ENCODE peak calls at places on chromosomes 6 and 20, in seven cellular contexts. G is spleen, A is IMR-90, O is tibial artery, J is breast epithelium, Z is ovary, F is body of pancreas. P is an unnamed sample. For H3K4me1 and H3K9me3, the result is how much of the 10 kb centered on the place peaks cover.

GRCh38 chr20:25283221-25283951 is 35.5 kb downstream of the PYGB start:
- DNase-seq in O (peak), A (no peak), J (peak), Z (peak), G (peak), F (peak), P (peak)

GRCh38 chr6:43936476-43936875 is 166.5 kb downstream of the VEGFA start:
- DNase-seq in G (peak), J (no peak), F (no peak), Z (no peak), O (peak), A (no peak), P (peak)

GRCh38 chr20:22341508-22341907 is 242.9 kb downstream of the FOXA2 start:
- DNase-seq in Z (no peak), J (no peak), A (no peak), O (no peak), G (no peak), F (no peak), P (no peak)

GRCh38 chr6:3895303-3895635 is 46.1 kb downstream of the FAM50B start:
- DNase-seq in F (no peak), J (no peak), O (no peak), G (no peak), Z (no peak), A (no peak), P (no peak)

GRCh38 chr6:13146429-13146828 is 181.9 kb downstream of the TBC1D7 start:
- DNase-seq in Z (no peak), F (peak), O (no peak), A (no peak), G (no peak), J (no peak), P (no peak)

GRCh38 chr6:104789770-104790190 is 69.9 kb downstream of the HACE1 start:
- DNase-seq in J (no peak), G (no peak), Z (no peak), F (no peak), A (peak), O (no peak), P (no peak)

GRCh38 chr6:88492824-88493223 is 326.7 kb upstream of the CNR1 start:
- DNase-seq in A (peak), G (no peak), O (no peak), F (no peak), J (no peak), Z (no peak), P (no peak)

GRCh38 chr6:114100421-114100820 is 129.5 kb upstream of the HDAC2 start:
- DNase-seq in F (no peak), A (peak), J (no peak), O (no peak), Z (no peak), G (no peak), P (no peak)

GRCh38 chr20:37567331-37567665 is 39.6 kb upstream of the BLCAP start:
- DNase-seq in O (peak), F (no peak), Z (no peak), A (no peak), J (no peak), G (no peak), P (no peak)

GRCh38 chr20:57629976-57630525 is 9.8 kb upstream of the ZBP1 start:
- DNase-seq in J (no peak), G (peak), O (no peak), Z (no peak), A (no peak), F (no peak), P (no peak)

GRCh38 chr20:46512943-46513844 is at the start of gene ZNF334:
- DNase-seq in O (peak), F (peak), A (peak), G (peak), Z (peak), J (peak), P (peak)

GRCh38 chr20:43762911-43763310 is 36.1 kb upstream of the GTSF1L start:
- DNase-seq in A (no peak), O (no peak), Z (no peak), F (no peak), G (no peak), J (no peak), P (no peak)

GRCh38 chr6:32133786-32134185 is 3.7 kb upstream of the FKBPL start:
- DNase-seq in J (no peak), O (no peak), F (no peak), Z (no peak), A (peak), G (no peak), P (no peak)

GRCh38 chr6:119986934-119987549 is 637.5 kb upstream of the MAN1A1 start:
- DNase-seq in A (no peak), J (no peak), O (no peak), F (no peak), G (peak), Z (no peak), P (no peak)

GRCh38 chr6:144033816-144034540 is 25.9 kb upstream of the PLAGL1 start:
- DNase-seq in Z (no peak), A (peak), O (no peak), J (no peak), G (no peak), F (no peak), P (no peak)

GRCh38 chr6:44229376-44230033 is 6.1 kb downstream of the SLC29A1 start:
- DNase-seq in Z (no peak), O (no peak), J (no peak), F (no peak), G (no peak), A (no peak), P (peak)

GRCh38 chr6:109117346-109118035 is 22.2 kb downstream of the CEP57L1 start:
- DNase-seq in J (no peak), F (no peak), G (no peak), A (no peak), Z (no peak), O (no peak), P (no peak)

GRCh38 chr6:107648983-107649382 is 159.1 kb downstream of the SOBP start:
- DNase-seq in G (no peak), F (no peak), J (no peak), A (no peak), O (no peak), Z (no peak), P (no peak)

GRCh38 chr6:100176321-100176950 is 182.4 kb upstream of the MCHR2 start:
- DNase-seq in F (peak), Z (no peak), A (peak), O (no peak), G (no peak), J (no peak), P (no peak)

GRCh38 chr6:159762681-159763293 is 942 bp downstream of the ACAT2 start:
- DNase-seq in O (peak), J (no peak), F (peak), A (no peak), Z (peak), G (no peak), P (peak)

GRCh38 chr20:5991623-5992441 is 41.4 kb downstream of the MCM8 start:
- DNase-seq in O (no peak), G (no peak), A (peak), Z (no peak), F (no peak), J (no peak), P (no peak)

GRCh38 chr6:42762338-42762929 is 16.5 kb upstream of the TBCC start:
- DNase-seq in O (no peak), A (no peak), Z (no peak), G (no peak), F (no peak), J (no peak), P (no peak)

GRCh38 chr20:50728981-50729874 is 2.2 kb upstream of the PARD6B start:
- DNase-seq in O (peak), A (no peak), F (peak), J (peak), Z (peak), G (no peak), P (no peak)

GRCh38 chr6:143792402-143793339 is 50.5 kb upstream of the LTV1 start:
- DNase-seq in O (no peak), F (no peak), A (no peak), J (no peak), G (no peak), Z (no peak), P (no peak)

GRCh38 chr6:4296552-4296951 is 161.2 kb upstream of the ECI2 start:
- DNase-seq in O (no peak), G (no peak), A (no peak), Z (no peak), F (no peak), J (no peak), P (no peak)

GRCh38 chr20:52410182-52410647 is 218.6 kb upstream of the ZFP64 start:
- DNase-seq in O (no peak), A (peak), G (no peak), F (peak), Z (no peak), J (no peak), P (no peak)

GRCh38 chr6:30590509-30590908 is 19.3 kb downstream of the ABCF1 start:
- DNase-seq in A (no peak), Z (no peak), F (no peak), G (no peak), O (no peak), J (no peak), P (no peak)

GRCh38 chr20:57467742-57468141 is 57.2 kb downstream of the CTCFL start:
- DNase-seq in Z (no peak), A (no peak), O (no peak), J (no peak), G (peak), F (no peak), P (peak)

GRCh38 chr20:63533871-63534393 is 3.2 kb downstream of the PTK6 start:
- DNase-seq in G (peak), O (no peak), Z (no peak), F (peak), A (no peak), J (no peak), P (no peak)
- H3K4me1 ChIP-seq in G (under half), O (under half), Z (under half), F (under half), A (under half), J (under half), P (under half)

DNA sequence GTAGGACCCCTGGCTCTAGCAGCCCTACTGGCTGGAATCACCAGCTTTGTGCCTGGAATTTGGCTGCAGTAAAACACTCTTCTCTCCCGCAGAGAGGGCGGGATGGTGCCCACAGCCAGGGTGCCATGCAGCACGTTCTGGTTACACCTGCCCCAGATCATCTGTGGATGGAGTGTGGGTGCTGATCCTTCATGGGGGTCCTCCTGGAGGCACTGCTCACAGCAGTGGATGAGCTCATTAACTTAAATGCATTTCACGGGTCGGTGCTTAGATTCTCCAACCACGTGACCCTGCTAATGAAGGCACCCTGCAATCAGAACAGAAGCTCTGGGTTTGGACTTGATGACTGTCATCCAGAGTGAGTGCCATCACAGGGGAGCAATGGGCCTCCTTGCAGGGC is 138.6 kb upstream of the AFDN start:
- DNase-seq in O (no peak), F (no peak), Z (no peak), G (peak), A (no peak), J (no peak), P (peak)
- H3K9me3 ChIP-seq in O (under half), F (under half), Z (under half), G (under half), A (under half), J (under half), P (under half)

GRCh38 chr20:47784256-47784598 is 1.1 kb downstream of the SULF2 start:
- DNase-seq in F (no peak), G (no peak), A (no peak), Z (no peak), J (no peak), O (no peak), P (no peak)

GRCh38 chr20:47785900-47786762 is 850 bp upstream of the SULF2 start:
- DNase-seq in Z (peak), O (peak), J (peak), G (no peak), A (peak), F (peak), P (peak)

GRCh38 chr20:47782920-47783552 is 2.2 kb downstream of the SULF2 start:
- DNase-seq in O (no peak), Z (no peak), A (no peak), F (no peak), G (no peak), J (no peak), P (no peak)

GRCh38 chr20:47785321-47785899 is at the start of gene SULF2:
- DNase-seq in O (peak), A (no peak), Z (peak), J (no peak), G (no peak), F (no peak), P (no peak)

GRCh38 chr20:47784599-47785320 is 521 bp downstream of the SULF2 start:
- DNase-seq in O (no peak), A (peak), Z (peak), J (no peak), G (peak), F (no peak), P (no peak)
- TF ChIP-seq CTCF in O (peak), A (no peak), Z (peak), J (peak), G (no peak), F (no peak), P (peak)

DNA sequence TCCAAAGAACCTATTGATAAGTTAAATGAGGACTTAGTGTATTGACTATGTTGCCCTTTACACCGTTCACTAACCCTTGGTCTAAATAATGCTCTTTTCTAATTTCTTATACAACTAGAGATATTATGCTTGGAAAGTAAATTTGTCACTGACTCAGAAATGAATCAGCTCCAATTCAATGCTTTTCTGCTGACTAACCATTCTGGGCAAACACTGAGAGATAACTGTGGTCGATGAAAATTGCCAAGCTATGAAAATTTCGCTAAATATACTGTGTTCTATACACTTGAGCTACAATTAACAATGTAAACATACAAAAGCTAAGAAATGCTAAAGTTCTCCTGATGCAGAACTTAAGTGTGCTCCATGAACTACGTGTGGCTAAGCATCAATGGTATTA is 23.1 kb upstream of the FBXO9 start:
- DNase-seq in J (no peak), A (peak), F (no peak), Z (no peak), O (no peak), G (no peak), P (no peak)
- H3K4me1 ChIP-seq in J (under half), A (under half), F (under half), Z (under half), O (under half), G (under half), P (under half)

DNA sequence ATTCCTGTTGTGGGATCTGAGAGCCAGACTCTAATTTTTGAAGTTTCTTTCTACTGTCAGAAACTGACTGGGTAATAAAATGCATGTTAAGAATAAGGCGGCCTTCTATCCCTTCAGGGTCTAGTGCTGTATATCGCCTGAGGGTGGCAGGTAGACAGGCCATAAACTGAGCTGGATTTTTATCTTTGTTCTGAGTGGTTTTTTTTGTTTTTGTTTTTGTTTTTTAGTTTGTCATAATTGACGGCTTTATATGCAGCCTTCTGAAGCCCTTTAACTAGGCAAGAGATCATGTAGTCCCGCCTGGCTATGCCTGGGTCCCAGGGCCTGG is 747.7 kb upstream of the ADGRB3 start:
- DNase-seq in J (no peak), A (no peak), O (no peak), G (no peak), Z (no peak), F (no peak), P (no peak)
- H3K9me3 ChIP-seq in J (under half), A (under half), O (under half), G (under half), Z (under half), F (under half), P (under half)

DNA sequence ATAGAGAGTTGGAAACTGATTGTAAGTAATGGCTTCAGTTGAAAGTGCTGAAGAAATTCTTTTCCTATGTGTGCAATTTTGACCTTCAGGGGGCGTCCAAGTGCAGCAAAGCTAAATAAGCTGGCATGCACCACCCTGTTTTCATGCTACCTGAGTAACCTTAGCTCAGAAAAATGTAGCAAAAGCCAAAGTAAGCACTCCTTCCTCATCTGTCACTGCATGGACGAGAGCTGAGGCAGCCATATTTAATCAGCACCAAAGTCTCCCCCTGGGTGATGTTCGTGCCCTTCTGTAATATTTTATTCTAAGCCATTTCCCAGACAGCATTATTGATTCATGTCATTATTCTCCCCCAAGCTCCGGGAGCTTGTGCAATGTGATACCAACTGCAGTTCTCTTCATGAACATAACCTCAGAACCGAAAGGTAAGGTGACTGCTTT is 123.1 kb downstream of the RPS12 start:
- DNase-seq in F (peak), G (no peak), O (no peak), A (peak), J (peak), Z (peak), P (no peak)
- TF ChIP-seq CTCF in F (peak), G (no peak), O (no peak), A (peak), J (peak), Z (no peak), P (no peak)

DNA sequence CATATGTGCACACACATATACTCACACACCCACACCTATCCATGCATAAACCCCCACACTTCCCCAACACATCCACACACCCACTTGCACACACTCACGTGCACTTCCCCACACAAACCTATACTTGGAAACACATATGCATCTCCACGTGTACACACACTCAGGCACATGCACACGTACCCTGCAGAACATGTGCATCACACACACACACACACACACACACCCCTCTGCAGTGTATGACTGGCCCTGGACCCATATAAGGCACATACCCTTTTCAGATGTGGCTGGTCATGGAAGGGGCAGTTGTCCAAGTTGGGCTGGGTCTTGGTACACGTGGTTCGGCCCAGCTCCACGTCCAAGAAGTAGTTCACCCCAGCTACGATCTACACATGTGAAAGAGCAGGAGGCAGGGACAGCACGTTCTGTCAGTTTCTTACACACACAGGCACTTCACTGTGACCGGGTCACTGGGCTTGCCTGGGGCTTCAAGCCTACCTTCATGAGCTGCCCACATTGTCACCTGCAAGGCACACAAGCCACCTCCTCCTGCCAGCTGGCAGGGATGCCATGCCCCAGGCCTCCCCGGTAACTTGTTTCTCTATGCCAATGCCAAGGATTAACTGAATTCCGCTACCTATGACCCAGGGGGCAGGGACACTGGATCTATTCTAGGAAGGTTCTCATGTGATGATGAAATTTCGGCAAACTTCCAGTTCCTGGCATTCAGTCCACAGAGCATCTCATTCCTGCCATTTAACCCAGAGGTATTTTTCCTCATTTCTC is 2.6 kb downstream of the CST3 start:
- DNase-seq in O (no peak), J (peak), F (no peak), Z (no peak), A (no peak), G (no peak), P (no peak)
- H3K4me1 ChIP-seq in O (under half), J (under half), F (under half), Z (under half), A (under half), G (under half), P (under half)

GRCh38 chr6:110462884-110463481 is 13.4 kb downstream of the SLC22A16 start:
- DNase-seq in F (no peak), G (no peak), Z (no peak), A (no peak), O (no peak), J (no peak), P (no peak)
- H3K9me3 ChIP-seq in F (under half), G (under half), Z (under half), A (under half), O (under half), J (under half), P (under half)

GRCh38 chr6:78511019-78511418 is 356.3 kb upstream of the IRAK1BP1 start:
- DNase-seq in J (no peak), A (no peak), O (no peak), Z (no peak), F (no peak), G (no peak), P (no peak)

GRCh38 chr6:78500299-78501089 is 366.9 kb upstream of the IRAK1BP1 start:
- DNase-seq in O (no peak), F (no peak), A (no peak), J (no peak), G (no peak), Z (no peak), P (no peak)

GRCh38 chr6:78502386-78502887 is 364.9 kb upstream of the IRAK1BP1 start:
- DNase-seq in Z (no peak), A (no peak), J (no peak), O (no peak), F (no peak), G (no peak), P (no peak)

DNA sequence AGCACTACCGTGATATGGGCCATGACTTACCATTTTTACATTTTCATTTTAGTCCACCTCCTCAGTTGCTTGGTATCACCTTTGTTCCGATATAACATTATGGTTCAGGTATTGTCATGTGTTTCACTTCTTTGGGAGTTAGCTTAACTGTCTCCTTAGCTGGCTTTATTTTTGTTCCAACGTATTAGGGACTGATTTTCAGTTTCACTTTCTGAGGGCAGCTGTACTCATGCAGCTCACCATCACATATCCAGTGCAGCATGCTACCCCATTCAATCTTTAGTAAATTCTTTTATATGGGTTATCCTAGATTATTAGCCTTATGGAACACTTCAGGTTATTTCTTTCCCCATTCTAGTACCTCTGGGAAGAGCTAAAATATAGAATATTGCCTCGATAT is 362.2 kb upstream of the IRAK1BP1 start:
- DNase-seq in O (no peak), F (no peak), A (no peak), Z (no peak), J (no peak), G (no peak), P (no peak)
- TF ChIP-seq CTCF in O (no peak), F (no peak), A (no peak), Z (no peak), J (no peak), G (no peak), P (no peak)